ENCODE peak calls at places on chromosomes 16 and 17, in five cellular contexts. One of them, this sample, is unnamed.

GRCh38 chr16:5412721-5413120 is 315.1 kb upstream of the EEF2KMT start:
- DNase-seq in NCI-H1436: no peak
- DNase-seq in naive thymus-derived CD4-positive, alpha-beta T cell: no peak
- DNase-seq in stimulated activated CD8-positive, alpha-beta memory T cell treated with anti-CD3 and anti-CD28 coated beads, Interleukin-4, amount 100 ng/mL, for 48 hours: no peak
- DNase-seq in T-helper 1 cell: no peak
- DNase-seq in this sample: no peak

GRCh38 chr16:84992700-84993075 is 18.6 kb downstream of the ZDHHC7 start:
- DNase-seq in stimulated activated CD8-positive, alpha-beta memory T cell treated with anti-CD3 and anti-CD28 coated beads, Interleukin-4, amount 100 ng/mL, for 48 hours: no peak
- DNase-seq in T-helper 1 cell: no peak
- DNase-seq in naive thymus-derived CD4-positive, alpha-beta T cell: no peak
- DNase-seq in NCI-H1436: no peak
- DNase-seq in this sample: no peak

GRCh38 chr16:3963203-3963602 is 82.7 kb upstream of the CREBBP start:
- DNase-seq in NCI-H1436: no peak
- DNase-seq in naive thymus-derived CD4-positive, alpha-beta T cell: peak; percentile 61
- DNase-seq in stimulated activated CD8-positive, alpha-beta memory T cell treated with anti-CD3 and anti-CD28 coated beads, Interleukin-4, amount 100 ng/mL, for 48 hours: peak; percentile 32
- DNase-seq in T-helper 1 cell: no peak
- DNase-seq in this sample: no peak

GRCh38 chr16:63403792-63404191 is 1367.6 kb upstream of the CDH8 start:
- DNase-seq in NCI-H1436: no peak
- DNase-seq in T-helper 1 cell: no peak
- DNase-seq in stimulated activated CD8-positive, alpha-beta memory T cell treated with anti-CD3 and anti-CD28 coated beads, Interleukin-4, amount 100 ng/mL, for 48 hours: no peak
- DNase-seq in naive thymus-derived CD4-positive, alpha-beta T cell: no peak
- DNase-seq in this sample: no peak

GRCh38 chr16:10740845-10741208 is 2.8 kb upstream of the NUBP1 start:
- DNase-seq in T-helper 1 cell: no peak
- DNase-seq in naive thymus-derived CD4-positive, alpha-beta T cell: no peak
- DNase-seq in stimulated activated CD8-positive, alpha-beta memory T cell treated with anti-CD3 and anti-CD28 coated beads, Interleukin-4, amount 100 ng/mL, for 48 hours: no peak
- DNase-seq in NCI-H1436: no peak
- DNase-seq in this sample: no peak

GRCh38 chr16:16083421-16084156 is 134.2 kb downstream of the ABCC1 start:
- DNase-seq in naive thymus-derived CD4-positive, alpha-beta T cell: no peak
- DNase-seq in NCI-H1436: no peak
- DNase-seq in T-helper 1 cell: no peak
- DNase-seq in stimulated activated CD8-positive, alpha-beta memory T cell treated with anti-CD3 and anti-CD28 coated beads, Interleukin-4, amount 100 ng/mL, for 48 hours: peak; percentile 41
- DNase-seq in this sample: peak; percentile 17

GRCh38 chr16:84720180-84720579 is 20.4 kb downstream of the USP10 start:
- DNase-seq in naive thymus-derived CD4-positive, alpha-beta T cell: no peak
- DNase-seq in NCI-H1436: no peak
- DNase-seq in T-helper 1 cell: no peak
- DNase-seq in stimulated activated CD8-positive, alpha-beta memory T cell treated with anti-CD3 and anti-CD28 coated beads, Interleukin-4, amount 100 ng/mL, for 48 hours: no peak
- DNase-seq in this sample: no peak

GRCh38 chr16:4298761-4299522 is 16.9 kb upstream of the GLIS2 start:
- DNase-seq in naive thymus-derived CD4-positive, alpha-beta T cell: no peak
- DNase-seq in T-helper 1 cell: no peak
- DNase-seq in stimulated activated CD8-positive, alpha-beta memory T cell treated with anti-CD3 and anti-CD28 coated beads, Interleukin-4, amount 100 ng/mL, for 48 hours: no peak
- DNase-seq in NCI-H1436: no peak
- DNase-seq in this sample: peak; percentile 88

GRCh38 chr17:48603959-48604769 is 622 bp downstream of the HOXB6 start:
- DNase-seq in naive thymus-derived CD4-positive, alpha-beta T cell: no peak
- DNase-seq in NCI-H1436: no peak
- DNase-seq in T-helper 1 cell: no peak
- DNase-seq in stimulated activated CD8-positive, alpha-beta memory T cell treated with anti-CD3 and anti-CD28 coated beads, Interleukin-4, amount 100 ng/mL, for 48 hours: no peak
- DNase-seq in this sample: no peak

GRCh38 chr17:38333635-38334295 is 10.0 kb downstream of the GPR179 start:
- DNase-seq in NCI-H1436: peak; percentile 64
- DNase-seq in T-helper 1 cell: no peak
- DNase-seq in naive thymus-derived CD4-positive, alpha-beta T cell: peak; percentile 30
- DNase-seq in stimulated activated CD8-positive, alpha-beta memory T cell treated with anti-CD3 and anti-CD28 coated beads, Interleukin-4, amount 100 ng/mL, for 48 hours: peak; percentile 82
- DNase-seq in this sample: no peak

GRCh38 chr17:28247671-28248556 is 71.1 kb upstream of the TMEM97 start:
- DNase-seq in naive thymus-derived CD4-positive, alpha-beta T cell: no peak
- DNase-seq in stimulated activated CD8-positive, alpha-beta memory T cell treated with anti-CD3 and anti-CD28 coated beads, Interleukin-4, amount 100 ng/mL, for 48 hours: no peak
- DNase-seq in T-helper 1 cell: no peak
- DNase-seq in NCI-H1436: no peak
- DNase-seq in this sample: no peak

GRCh38 chr16:59543641-59544040 is 809.5 kb upstream of the GOT2 start:
- DNase-seq in T-helper 1 cell: no peak
- DNase-seq in NCI-H1436: no peak
- DNase-seq in naive thymus-derived CD4-positive, alpha-beta T cell: no peak
- DNase-seq in stimulated activated CD8-positive, alpha-beta memory T cell treated with anti-CD3 and anti-CD28 coated beads, Interleukin-4, amount 100 ng/mL, for 48 hours: no peak
- DNase-seq in this sample: peak; percentile 85

GRCh38 chr16:58222532-58223316 is 24.8 kb upstream of the CSNK2A2 start:
- DNase-seq in T-helper 1 cell: no peak
- DNase-seq in naive thymus-derived CD4-positive, alpha-beta T cell: no peak
- DNase-seq in stimulated activated CD8-positive, alpha-beta memory T cell treated with anti-CD3 and anti-CD28 coated beads, Interleukin-4, amount 100 ng/mL, for 48 hours: no peak
- DNase-seq in NCI-H1436: no peak
- DNase-seq in this sample: peak; percentile 50

GRCh38 chr17:59046192-59046591 is 60.5 kb downstream of the TRIM37 start:
- DNase-seq in stimulated activated CD8-positive, alpha-beta memory T cell treated with anti-CD3 and anti-CD28 coated beads, Interleukin-4, amount 100 ng/mL, for 48 hours: no peak
- DNase-seq in NCI-H1436: no peak
- DNase-seq in T-helper 1 cell: no peak
- DNase-seq in naive thymus-derived CD4-positive, alpha-beta T cell: no peak
- DNase-seq in this sample: no peak

GRCh38 chr17:50118076-50118827 is 11.7 kb downstream of the SAMD14 start:
- DNase-seq in naive thymus-derived CD4-positive, alpha-beta T cell: no peak
- DNase-seq in NCI-H1436: no peak
- DNase-seq in stimulated activated CD8-positive, alpha-beta memory T cell treated with anti-CD3 and anti-CD28 coated beads, Interleukin-4, amount 100 ng/mL, for 48 hours: no peak
- DNase-seq in T-helper 1 cell: no peak
- DNase-seq in this sample: no peak

GRCh38 chr17:38728290-38728831 is 1.8 kb upstream of the CISD3 start:
- DNase-seq in stimulated activated CD8-positive, alpha-beta memory T cell treated with anti-CD3 and anti-CD28 coated beads, Interleukin-4, amount 100 ng/mL, for 48 hours: peak; percentile 75
- DNase-seq in T-helper 1 cell: peak; percentile 43
- DNase-seq in naive thymus-derived CD4-positive, alpha-beta T cell: peak; percentile 85
- DNase-seq in NCI-H1436: no peak
- DNase-seq in this sample: no peak

GRCh38 chr17:73103661-73104335 is 11.3 kb upstream of the SLC39A11 start:
- DNase-seq in stimulated activated CD8-positive, alpha-beta memory T cell treated with anti-CD3 and anti-CD28 coated beads, Interleukin-4, amount 100 ng/mL, for 48 hours: no peak
- DNase-seq in T-helper 1 cell: no peak
- DNase-seq in naive thymus-derived CD4-positive, alpha-beta T cell: no peak
- DNase-seq in NCI-H1436: no peak
- DNase-seq in this sample: peak; percentile 11

GRCh38 chr16:50878966-50879615 is 137.2 kb downstream of the CYLD start:
- DNase-seq in T-helper 1 cell: no peak
- DNase-seq in naive thymus-derived CD4-positive, alpha-beta T cell: no peak
- DNase-seq in NCI-H1436: peak; percentile 93
- DNase-seq in stimulated activated CD8-positive, alpha-beta memory T cell treated with anti-CD3 and anti-CD28 coated beads, Interleukin-4, amount 100 ng/mL, for 48 hours: no peak
- DNase-seq in this sample: no peak

GRCh38 chr17:43383372-43383771 is 15.4 kb upstream of the ARL4D start:
- DNase-seq in naive thymus-derived CD4-positive, alpha-beta T cell: no peak
- DNase-seq in stimulated activated CD8-positive, alpha-beta memory T cell treated with anti-CD3 and anti-CD28 coated beads, Interleukin-4, amount 100 ng/mL, for 48 hours: no peak
- DNase-seq in T-helper 1 cell: no peak
- DNase-seq in NCI-H1436: no peak
- DNase-seq in this sample: no peak

GRCh38 chr17:80795737-80796136 is 195.9 kb upstream of the CHMP6 start:
- DNase-seq in stimulated activated CD8-positive, alpha-beta memory T cell treated with anti-CD3 and anti-CD28 coated beads, Interleukin-4, amount 100 ng/mL, for 48 hours: no peak
- DNase-seq in NCI-H1436: no peak
- DNase-seq in T-helper 1 cell: no peak
- DNase-seq in naive thymus-derived CD4-positive, alpha-beta T cell: no peak
- DNase-seq in this sample: no peak

GRCh38 chr17:74199306-74200092 is 4.0 kb upstream of the RPL38 start:
- DNase-seq in stimulated activated CD8-positive, alpha-beta memory T cell treated with anti-CD3 and anti-CD28 coated beads, Interleukin-4, amount 100 ng/mL, for 48 hours: peak; percentile 84
- DNase-seq in NCI-H1436: peak; percentile 45
- DNase-seq in naive thymus-derived CD4-positive, alpha-beta T cell: peak; percentile 67
- DNase-seq in T-helper 1 cell: no peak
- DNase-seq in this sample: peak; percentile 20

GRCh38 chr16:59702531-59702930 is 968.4 kb upstream of the GOT2 start:
- DNase-seq in stimulated activated CD8-positive, alpha-beta memory T cell treated with anti-CD3 and anti-CD28 coated beads, Interleukin-4, amount 100 ng/mL, for 48 hours: no peak
- DNase-seq in naive thymus-derived CD4-positive, alpha-beta T cell: no peak
- DNase-seq in NCI-H1436: no peak
- DNase-seq in T-helper 1 cell: no peak
- DNase-seq in this sample: no peak